ENCODE peak calls at places on chromosome 2, in five cellular contexts. One of them, this sample, is unnamed. For H3K4me1, the result is how much of the 10 kb centered on the place peaks cover.

GRCh38 chr2:71538241-71538640 is 84.9 kb downstream of the DYSF start:
- DNase-seq in GM23248: no peak
- DNase-seq in CD4-positive, alpha-beta memory T cell: no peak
- DNase-seq in HepG2: no peak
- DNase-seq in left lung: no peak
- DNase-seq in this sample: no peak

GRCh38 chr2:167471734-167472133 is 583.5 kb downstream of the XIRP2 start:
- DNase-seq in HepG2: no peak
- DNase-seq in left lung: no peak
- DNase-seq in CD4-positive, alpha-beta memory T cell: no peak
- DNase-seq in GM23248: no peak
- DNase-seq in this sample: no peak

GRCh38 chr2:235149736-235150135 is 197.9 kb downstream of the SH3BP4 start:
- DNase-seq in left lung: no peak
- DNase-seq in GM23248: no peak
- DNase-seq in HepG2: no peak
- DNase-seq in CD4-positive, alpha-beta memory T cell: no peak
- DNase-seq in this sample: no peak

GRCh38 chr2:44802409-44803099 is 138.9 kb upstream of the SIX3 start:
- DNase-seq in left lung: no peak
- DNase-seq in CD4-positive, alpha-beta memory T cell: no peak
- DNase-seq in HepG2: no peak
- DNase-seq in GM23248: no peak
- DNase-seq in this sample: no peak

GRCh38 chr2:119647440-119648169 is 31.4 kb upstream of the TMEM177 start:
- DNase-seq in HepG2: no peak
- DNase-seq in left lung: no peak
- DNase-seq in CD4-positive, alpha-beta memory T cell: no peak
- DNase-seq in GM23248: peak
- DNase-seq in this sample: no peak

GRCh38 chr2:170180031-170180566 is 2.2 kb downstream of the MYO3B start:
- DNase-seq in HepG2: no peak
- DNase-seq in left lung: no peak
- DNase-seq in GM23248: no peak
- DNase-seq in CD4-positive, alpha-beta memory T cell: no peak
- DNase-seq in this sample: no peak

GRCh38 chr2:135473567-135473966 is 57.5 kb downstream of the ZRANB3 start:
- DNase-seq in left lung: no peak
- DNase-seq in GM23248: peak
- DNase-seq in CD4-positive, alpha-beta memory T cell: peak
- DNase-seq in HepG2: peak
- DNase-seq in this sample: peak

GRCh38 chr2:56473524-56473923 is 289.7 kb downstream of the CCDC85A start:
- DNase-seq in left lung: no peak
- DNase-seq in CD4-positive, alpha-beta memory T cell: no peak
- DNase-seq in HepG2: no peak
- DNase-seq in GM23248: no peak
- DNase-seq in this sample: no peak

GRCh38 chr2:193428336-193428818 is 1233.6 kb upstream of the TMEFF2 start:
- DNase-seq in CD4-positive, alpha-beta memory T cell: no peak
- DNase-seq in HepG2: peak
- DNase-seq in left lung: no peak
- DNase-seq in GM23248: no peak
- DNase-seq in this sample: no peak

GRCh38 chr2:240646061-240646899 is 21.0 kb downstream of the GPR35 start:
- DNase-seq in GM23248: no peak
- DNase-seq in left lung: peak
- DNase-seq in CD4-positive, alpha-beta memory T cell: peak
- DNase-seq in HepG2: no peak
- DNase-seq in this sample: peak

GRCh38 chr2:210592706-210593105 is 36.3 kb downstream of the CPS1 start:
- DNase-seq in HepG2: no peak
- DNase-seq in CD4-positive, alpha-beta memory T cell: no peak
- DNase-seq in GM23248: no peak
- DNase-seq in left lung: no peak
- DNase-seq in this sample: no peak
- H3K4me1 ChIP-seq in HepG2: under half
- H3K4me1 ChIP-seq in CD4-positive, alpha-beta memory T cell: under half
- H3K4me1 ChIP-seq in GM23248: under half
- H3K4me1 ChIP-seq in left lung: under half
- H3K4me1 ChIP-seq in this sample: under half

DNA sequence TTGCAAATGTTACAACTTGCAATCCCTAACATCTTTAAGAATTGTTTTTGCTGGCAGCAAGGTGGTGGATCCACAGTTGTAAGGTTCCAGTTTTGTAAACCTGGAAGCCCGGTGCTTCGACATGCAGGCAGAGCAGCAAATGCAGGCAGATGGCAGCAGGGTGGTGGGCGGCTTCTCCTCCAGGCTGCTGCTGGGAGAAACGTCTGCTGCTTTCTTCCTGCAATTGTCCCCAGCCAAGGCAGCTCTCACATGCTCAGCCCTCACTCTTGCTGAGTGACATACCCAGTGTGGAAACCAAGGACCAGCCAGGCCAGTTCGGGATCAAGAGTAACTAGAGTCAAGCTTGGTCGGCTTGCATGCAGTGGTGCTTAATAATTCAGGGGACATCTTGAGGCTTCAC is 166.0 kb downstream of the SEPTIN10 start:
- DNase-seq in HepG2: no peak
- DNase-seq in left lung: no peak
- DNase-seq in CD4-positive, alpha-beta memory T cell: no peak
- DNase-seq in GM23248: no peak
- DNase-seq in this sample: peak
- H3K4me1 ChIP-seq in HepG2: under half
- H3K4me1 ChIP-seq in left lung: under half
- H3K4me1 ChIP-seq in CD4-positive, alpha-beta memory T cell: under half
- H3K4me1 ChIP-seq in GM23248: under half
- H3K4me1 ChIP-seq in this sample: under half

GRCh38 chr2:160474319-160474645 is 19.3 kb downstream of the RBMS1 start:
- DNase-seq in HepG2: no peak
- DNase-seq in GM23248: no peak
- DNase-seq in left lung: no peak
- DNase-seq in CD4-positive, alpha-beta memory T cell: peak
- DNase-seq in this sample: no peak
- H3K4me1 ChIP-seq in HepG2: under half
- H3K4me1 ChIP-seq in GM23248: half or more
- H3K4me1 ChIP-seq in left lung: under half
- H3K4me1 ChIP-seq in CD4-positive, alpha-beta memory T cell: half or more
- H3K4me1 ChIP-seq in this sample: under half

DNA sequence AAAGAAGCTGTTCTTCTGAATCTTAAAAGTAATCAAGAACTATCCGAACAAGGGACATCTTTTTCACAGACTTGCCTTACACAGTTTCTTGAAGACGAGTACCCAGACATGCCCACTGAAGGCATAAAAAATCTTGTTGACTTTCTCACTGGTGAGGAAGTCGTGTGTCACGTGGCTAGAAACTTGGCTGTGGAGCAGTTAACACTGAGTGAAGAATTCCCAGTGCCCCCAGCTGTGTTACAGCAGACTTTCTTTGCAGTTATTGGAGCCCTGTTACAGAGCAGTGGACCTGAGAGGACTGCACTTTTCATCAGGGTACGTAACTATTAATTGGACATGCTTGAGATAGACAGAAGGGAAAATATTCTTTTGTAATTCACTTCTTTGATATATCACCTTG is 2.4 kb downstream of the MRPL44 start:
- DNase-seq in HepG2: no peak
- DNase-seq in GM23248: peak
- DNase-seq in CD4-positive, alpha-beta memory T cell: no peak
- DNase-seq in left lung: no peak
- DNase-seq in this sample: peak
- H3K4me1 ChIP-seq in HepG2: half or more
- H3K4me1 ChIP-seq in GM23248: under half
- H3K4me1 ChIP-seq in CD4-positive, alpha-beta memory T cell: half or more
- H3K4me1 ChIP-seq in left lung: under half
- H3K4me1 ChIP-seq in this sample: under half

DNA sequence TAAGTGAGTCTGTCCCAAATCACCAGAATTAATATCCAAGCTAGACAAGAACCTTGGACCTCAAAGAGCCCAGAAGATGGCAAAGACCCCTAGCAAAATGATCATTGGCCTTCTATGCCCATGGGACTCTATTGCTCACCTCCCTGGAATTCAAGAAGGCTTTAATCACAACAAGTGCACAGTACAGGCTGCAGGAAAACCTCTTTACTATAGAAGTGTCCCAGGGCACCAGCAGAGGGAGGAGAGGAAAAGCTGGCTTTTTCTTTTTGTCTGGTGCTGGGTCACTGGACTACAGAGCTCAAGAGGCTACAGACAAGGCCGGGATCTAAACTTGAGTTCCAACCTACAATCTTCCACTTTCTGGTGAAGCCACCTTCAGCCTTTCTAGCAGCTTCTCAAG is 88.3 kb upstream of the PPP1CB start:
- DNase-seq in left lung: no peak
- DNase-seq in HepG2: peak
- DNase-seq in CD4-positive, alpha-beta memory T cell: no peak
- DNase-seq in GM23248: peak
- DNase-seq in this sample: peak
- H3K4me1 ChIP-seq in left lung: under half
- H3K4me1 ChIP-seq in HepG2: under half
- H3K4me1 ChIP-seq in CD4-positive, alpha-beta memory T cell: under half
- H3K4me1 ChIP-seq in GM23248: under half
- H3K4me1 ChIP-seq in this sample: under half

GRCh38 chr2:69836316-69836715 is 6.9 kb downstream of the GMCL1 start:
- DNase-seq in left lung: no peak
- DNase-seq in GM23248: no peak
- DNase-seq in HepG2: no peak
- DNase-seq in CD4-positive, alpha-beta memory T cell: no peak
- DNase-seq in this sample: no peak
- H3K4me1 ChIP-seq in left lung: under half
- H3K4me1 ChIP-seq in GM23248: under half
- H3K4me1 ChIP-seq in HepG2: half or more
- H3K4me1 ChIP-seq in CD4-positive, alpha-beta memory T cell: under half
- H3K4me1 ChIP-seq in this sample: under half